ENCODE peak calls at places on chromosomes 12 and 14, in nine cellular contexts. G, P, I, W, O, V, M, B and Z are unnamed samples.

GRCh38 chr14:65403231-65403630 is 9.3 kb upstream of the FUT8 start:
- DNase-seq in O (no peak), W (no peak), V (no peak), I (no peak), M (no peak), P (no peak), G (no peak), B (no peak), Z (no peak)

GRCh38 chr12:12779529-12779928 is 5.9 kb upstream of the APOLD1 start:
- DNase-seq in M (no peak), I (no peak), V (no peak), W (no peak), O (no peak), G (no peak), B (no peak), P (no peak), Z (peak; percentile 13)

GRCh38 chr12:67910360-67911292 is 78.6 kb upstream of the IFNG-AS1 start:
- DNase-seq in O (no peak), G (no peak), I (no peak), W (no peak), P (no peak), B (peak; percentile 41), M (no peak), V (no peak), Z (no peak)

GRCh38 chr14:77097006-77097688 is 911 bp upstream of the CIPC start:
- DNase-seq in O (no peak), M (no peak), V (no peak), G (no peak), P (no peak), W (no peak), I (no peak), B (no peak), Z (no peak)

GRCh38 chr12:7995266-7995963 is 37.1 kb upstream of the FOXJ2 start:
- DNase-seq in V (peak; percentile 61), B (peak; percentile 88), P (peak; percentile 41), M (peak; percentile 88), O (peak; percentile 94), W (peak; percentile 71), I (peak; percentile 83), G (peak; percentile 91), Z (peak; percentile 83)

GRCh38 chr12:50839032-50839431 is 3.7 kb upstream of the TMPRSS12 start:
- DNase-seq in M (no peak), W (no peak), G (no peak), P (no peak), V (no peak), I (no peak), B (no peak), O (no peak), Z (no peak)

GRCh38 chr12:14379508-14379907 is 14.0 kb downstream of the ATF7IP start:
- DNase-seq in O (no peak), M (no peak), I (no peak), B (no peak), W (no peak), P (no peak), V (no peak), G (no peak), Z (no peak)

GRCh38 chr12:93203361-93203760 is 174.4 kb upstream of the NUDT4 start:
- DNase-seq in W (no peak), O (no peak), V (no peak), P (no peak), G (no peak), M (no peak), I (no peak), B (no peak), Z (no peak)

GRCh38 chr14:22296722-22297121 is 292.3 kb downstream of the DAD1 start:
- DNase-seq in V (no peak), B (no peak), G (no peak), I (no peak), M (no peak), O (no peak), W (no peak), P (no peak), Z (no peak)

DNA sequence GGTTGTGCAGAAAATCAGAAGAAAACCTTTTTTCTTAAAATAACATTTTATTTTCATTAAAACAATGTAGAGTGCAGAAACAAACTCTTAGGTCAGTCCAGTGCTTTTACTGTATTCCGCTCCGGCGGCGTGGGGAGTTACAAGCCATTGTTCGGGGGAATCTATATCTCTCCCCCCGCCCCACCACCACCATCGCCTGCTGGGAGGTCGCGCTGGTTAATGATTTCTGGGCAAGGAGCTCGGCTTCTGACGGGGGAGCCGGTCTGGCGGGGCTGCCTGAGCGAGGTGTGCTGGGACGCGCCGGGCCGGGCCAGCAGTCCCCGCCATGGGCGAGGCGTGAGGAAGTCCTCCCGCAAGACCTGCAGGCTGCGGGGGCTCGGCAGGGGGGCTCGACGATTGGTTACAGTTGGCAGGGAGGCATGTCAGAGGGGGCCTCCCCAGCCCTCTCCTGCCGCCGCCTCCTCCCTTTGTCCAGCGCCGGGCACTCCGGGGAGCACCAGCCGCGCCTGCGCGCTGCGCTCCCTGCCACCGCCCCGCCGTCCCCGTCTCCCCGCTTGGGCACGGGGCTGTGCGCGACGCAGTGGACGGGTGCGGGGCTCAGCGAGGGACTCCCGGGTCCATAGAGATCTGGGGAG is 1.0 kb upstream of the DUSP6 start:
- DNase-seq in I (peak; percentile 55), P (peak; percentile 27), B (peak; percentile 85), M (peak; percentile 88), V (no peak), G (peak; percentile 85), O (no peak), W (peak; percentile 80), Z (peak; percentile 82)
- TF ChIP-seq POLR2A in I (no peak), P (no peak), B (no peak), M (peak; percentile 90), V (no peak), G (no peak), O (peak; percentile 2), W (peak; percentile 76), Z (no peak)

GRCh38 chr12:54294152-54294913 is 6.5 kb downstream of the NFE2 start:
- DNase-seq in P (peak; percentile 66), M (peak; percentile 64), W (peak; percentile 47), I (peak; percentile 28), G (no peak), O (peak; percentile 88), V (no peak), B (peak; percentile 48), Z (peak; percentile 86)

GRCh38 chr12:54299515-54300266 is 1.1 kb downstream of the NFE2 start:
- DNase-seq in V (no peak), P (no peak), I (no peak), W (no peak), G (no peak), B (no peak), M (no peak), O (no peak), Z (no peak)

GRCh38 chr12:54298904-54299303 is 1.9 kb downstream of the NFE2 start:
- DNase-seq in I (no peak), W (no peak), M (no peak), P (no peak), G (no peak), O (no peak), B (no peak), V (no peak), Z (peak; percentile 77)

GRCh38 chr12:54294914-54295566 is 5.8 kb downstream of the NFE2 start:
- DNase-seq in P (no peak), W (no peak), V (no peak), G (no peak), I (no peak), O (no peak), B (no peak), M (no peak), Z (no peak)

GRCh38 chr12:54296393-54297121 is 4.3 kb downstream of the NFE2 start:
- DNase-seq in W (no peak), G (no peak), P (no peak), M (no peak), O (no peak), V (no peak), B (no peak), I (no peak), Z (peak; percentile 57)
- TF ChIP-seq POLR2A in W (no peak), G (no peak), P (no peak), M (no peak), O (no peak), V (no peak), B (no peak), I (no peak), Z (no peak)

GRCh38 chr12:116559330-116560080 is at the start of gene MAP1LC3B2:
- DNase-seq in O (peak; percentile 94), G (peak; percentile 74), V (peak; percentile 68), P (no peak), B (peak; percentile 52), I (peak; percentile 49), M (peak; percentile 73), W (peak; percentile 73), Z (peak; percentile 96)
- TF ChIP-seq POLR2A in O (no peak), G (no peak), V (no peak), P (peak; percentile 69), B (no peak), I (no peak), M (no peak), W (no peak), Z (peak; percentile 70)

DNA sequence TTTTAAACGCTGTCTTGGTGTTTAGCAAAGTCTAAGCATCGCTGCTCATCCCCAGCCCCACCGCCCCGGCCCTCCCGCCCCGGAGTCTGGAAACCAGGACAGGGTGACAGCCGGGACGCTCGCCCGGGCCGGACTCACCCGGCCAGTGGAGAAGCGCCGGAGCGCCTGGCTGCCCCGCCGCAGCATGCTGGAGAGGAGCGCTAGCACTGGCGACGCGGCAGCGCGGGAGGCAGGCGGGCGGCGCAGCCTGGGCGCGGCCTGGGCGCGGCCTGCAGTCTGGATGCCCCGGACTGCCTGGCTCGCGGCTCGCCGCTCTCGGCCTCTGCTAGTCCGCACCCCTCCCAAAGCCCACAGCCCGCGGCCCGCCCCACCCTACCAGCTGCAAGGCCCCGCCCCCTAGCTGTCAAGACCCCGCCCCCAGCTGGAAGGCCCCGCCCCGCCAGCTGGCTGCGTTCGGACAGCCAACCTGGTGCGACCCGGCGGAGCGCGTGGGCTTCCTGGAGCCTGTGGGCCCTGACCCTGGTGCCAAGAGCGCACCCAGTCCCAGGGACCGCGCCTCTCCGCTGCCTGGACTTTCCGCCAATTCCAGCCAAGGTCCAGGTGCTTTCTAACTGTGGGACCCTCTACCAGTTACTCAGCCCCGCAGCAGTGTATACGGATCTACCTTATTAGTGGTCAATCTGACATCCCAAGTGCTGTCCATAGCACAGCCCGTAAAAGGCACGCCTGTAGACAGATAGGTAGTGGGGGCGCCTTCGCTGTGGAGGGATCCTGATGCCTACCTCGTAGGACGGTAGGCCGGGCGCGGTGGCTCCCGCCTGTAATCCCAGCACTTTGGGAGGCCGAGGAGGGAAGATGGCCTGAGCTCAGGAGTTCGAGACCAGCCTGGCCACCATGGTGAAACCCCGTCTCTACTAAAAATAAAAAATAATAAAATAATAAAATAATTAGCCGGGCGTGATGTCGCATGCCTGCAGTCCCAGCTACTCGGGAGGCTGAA is at the start of gene ALDH1L2:
- DNase-seq in V (peak; percentile 16), M (peak; percentile 94), I (peak; percentile 79), P (peak; percentile 32), G (peak; percentile 89), O (peak; percentile 87), W (peak; percentile 66), B (peak; percentile 90), Z (peak; percentile 84)
- TF ChIP-seq POLR2A in V (peak; percentile 50), M (peak; percentile 69), I (no peak), P (no peak), G (no peak), O (no peak), W (no peak), B (no peak), Z (no peak)

DNA sequence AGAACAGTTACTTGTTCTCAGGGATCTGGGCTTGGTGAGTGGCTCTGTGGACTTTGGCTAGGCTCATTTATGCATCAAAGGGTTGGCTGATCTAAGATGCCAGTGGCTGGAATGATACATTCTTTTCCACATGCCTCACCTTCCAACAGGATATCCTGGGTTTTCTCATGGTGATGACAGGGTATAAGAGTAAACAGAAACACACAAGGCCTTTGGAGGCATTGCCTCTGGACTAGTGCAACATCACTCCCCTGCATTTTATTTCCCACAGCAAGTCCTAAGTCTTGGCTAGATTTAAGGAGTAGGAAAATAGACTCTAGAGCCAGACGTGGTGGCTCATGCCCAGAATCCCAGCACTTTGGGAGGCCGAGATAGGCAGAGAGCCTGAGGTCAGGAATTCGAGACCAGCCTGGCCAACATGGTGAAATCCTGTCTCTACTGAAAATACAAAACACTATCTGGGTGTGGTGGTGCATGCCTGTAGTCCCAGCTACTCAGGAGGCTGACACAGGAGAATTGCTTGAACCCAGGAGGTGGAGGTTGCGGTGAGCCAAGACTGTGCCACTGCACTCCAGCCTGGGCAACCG is 47.9 kb downstream of the RPH3A start:
- DNase-seq in G (no peak), B (no peak), V (no peak), P (no peak), W (no peak), I (no peak), O (no peak), M (no peak), Z (no peak)
- TF ChIP-seq POLR2A in G (no peak), B (no peak), V (no peak), P (no peak), W (no peak), I (no peak), O (no peak), M (no peak), Z (no peak)